ENCODE peak calls at places on chromosomes 7 and 10, in six cellular contexts. K, N, V, M, F and L are unnamed samples.
A peak's percentile ranks its signal among the peaks of the same experiment; 100 is the strongest.

GRCh38 chr10:61837748-61838055 is 63.8 kb upstream of the ARID5B start:
- DNase-seq in F (no peak), K (no peak), M (no peak), N (no peak), V (no peak), L (no peak)

GRCh38 chr7:158321936-158322615 is 265.5 kb downstream of the PTPRN2 start:
- DNase-seq in K (no peak), M (no peak), V (peak; percentile 25), F (no peak), N (no peak), L (no peak)

GRCh38 chr10:34955391-34955790 is 134.8 kb downstream of the CUL2 start:
- DNase-seq in M (no peak), N (no peak), F (no peak), V (no peak), K (no peak), L (no peak)

GRCh38 chr7:28488061-28488791 is 75.9 kb downstream of the CREB5 start:
- DNase-seq in K (no peak), V (no peak), M (no peak), N (no peak), F (no peak), L (no peak)

GRCh38 chr7:110994028-110994967 is 96.6 kb upstream of the LRRN3 start:
- DNase-seq in K (no peak), M (no peak), N (no peak), F (no peak), V (no peak), L (no peak)

GRCh38 chr7:51108134-51108533 is 208.5 kb downstream of the COBL start:
- DNase-seq in M (no peak), K (no peak), V (no peak), N (no peak), F (no peak), L (no peak)

GRCh38 chr10:5291501-5292195 is 73.1 kb upstream of the UCN3 start:
- DNase-seq in N (no peak), K (no peak), F (peak; percentile 60), M (no peak), V (no peak), L (no peak)

GRCh38 chr7:27159278-27160146 is 3.0 kb upstream of the HOXA7 start:
- DNase-seq in K (peak; percentile 64), F (no peak), V (peak; percentile 75), M (no peak), N (no peak), L (no peak)

GRCh38 chr7:2193120-2193519 is 39.6 kb downstream of the MAD1L1 start:
- DNase-seq in K (no peak), N (no peak), V (no peak), F (no peak), M (no peak), L (no peak)

GRCh38 chr7:41696323-41696916 is 6.5 kb downstream of the INHBA start:
- DNase-seq in K (no peak), M (peak; percentile 67), V (peak; percentile 74), F (no peak), N (peak; percentile 28), L (peak; percentile 71)

GRCh38 chr7:146116452-146117219 is at the start of gene CNTNAP2:
- DNase-seq in M (peak; percentile 29), V (peak; percentile 94), N (no peak), K (peak; percentile 53), F (no peak), L (no peak)

GRCh38 chr10:133086247-133086646 is 1.5 kb upstream of the ADGRA1 start:
- DNase-seq in M (no peak), F (no peak), N (no peak), K (no peak), V (no peak), L (no peak)

GRCh38 chr10:78589687-78590086 is 479.1 kb upstream of the ZMIZ1 start:
- DNase-seq in F (no peak), M (no peak), K (no peak), N (no peak), V (no peak), L (no peak)

GRCh38 chr10:48940958-48941357 is 1.3 kb upstream of the LRRC18 start:
- DNase-seq in V (peak; percentile 38), F (no peak), N (no peak), K (no peak), M (no peak), L (no peak)

GRCh38 chr7:122883049-122883670 is 3.1 kb downstream of the CADPS2 start:
- DNase-seq in K (no peak), M (no peak), F (no peak), V (no peak), N (no peak), L (no peak)

GRCh38 chr7:106369349-106369748 is 84.6 kb upstream of the NAMPT start:
- DNase-seq in K (no peak), F (no peak), V (no peak), N (no peak), M (no peak), L (no peak)

GRCh38 chr10:3756360-3756740 is 28.7 kb downstream of the KLF6 start:
- DNase-seq in K (no peak), M (no peak), V (no peak), F (no peak), N (no peak), L (no peak)

GRCh38 chr10:103572597-103573321 is 79.3 kb downstream of the NEURL1 start:
- DNase-seq in F (no peak), M (no peak), K (no peak), N (no peak), V (no peak), L (no peak)

GRCh38 chr7:143885951-143886350 is 16.0 kb downstream of the TCAF1 start:
- DNase-seq in V (no peak), N (peak; percentile 40), K (no peak), F (no peak), M (no peak), L (no peak)

GRCh38 chr7:116395125-116395791 is 104.3 kb upstream of the CAV2 start:
- DNase-seq in F (no peak), K (no peak), M (no peak), N (no peak), V (no peak), L (no peak)

GRCh38 chr10:123639131-123639530 is 27.0 kb upstream of the GPR26 start:
- DNase-seq in V (no peak), N (no peak), F (no peak), K (no peak), M (no peak), L (no peak)

GRCh38 chr7:45590679-45591057 is 16.5 kb downstream of the ADCY1 start:
- DNase-seq in K (no peak), N (no peak), F (no peak), V (no peak), M (no peak), L (no peak)